ENCODE peak calls at places on chromosomes 1 and 21, in nine cellular contexts. U is stimulated activated CD8-positive, alpha-beta memory T cell treated with anti-CD3 and anti-CD28 coated beads, Interleukin-15, amount 100 ng/mL, for 4 hours; T is activated T-helper 1 cell treated with anti-CD3 and anti-CD28 coated beads, Interleukin-12 subunit alpha, Interleukin-12 subunit beta, Interleukin-2, Interleukin-4 antibody, amounts not matched to agents 30 ng/mL and 10 ng/mL and 1 ng/mL, durations not matched to agents 14 hours and 24 hours and 36 hours; H is RWPE1; W is left cardiac atrium; Y is RCC 7860; L is brain microvascular endothelial cell; O is ACHN; R is NCI-H2171 treated with DMSO at 0.1 percent for 48 hours. X is an unnamed sample.

GRCh38 chr21:14864211-14865021 is 200.4 kb downstream of the NRIP1 start:
- DNase-seq in H (no peak), U (no peak), R (no peak), Y (peak; percentile 79), W (peak; percentile 74), T (peak; percentile 16), L (peak; percentile 85), O (peak; percentile 76), X (peak; percentile 76)

GRCh38 chr1:234724517-234725176 is 114.7 kb upstream of the IRF2BP2 start:
- DNase-seq in W (peak; percentile 80), T (peak; percentile 17), R (no peak), H (no peak), U (no peak), Y (no peak), O (no peak), L (no peak), X (peak; percentile 80)

GRCh38 chr1:54558434-54559030 is 10.5 kb downstream of the ACOT11 start:
- DNase-seq in R (no peak), Y (no peak), L (no peak), O (no peak), U (no peak), T (no peak), W (no peak), H (no peak), X (no peak)

GRCh38 chr1:9942399-9942938 is 722 bp downstream of the LZIC start:
- DNase-seq in T (peak; percentile 2), R (peak; percentile 68), H (peak; percentile 60), Y (peak; percentile 48), O (peak; percentile 66), U (peak; percentile 1), L (peak; percentile 56), W (no peak), X (no peak)

GRCh38 chr1:17186216-17186894 is 18.6 kb upstream of the PADI1 start:
- DNase-seq in H (no peak), O (peak; percentile 42), L (no peak), U (no peak), R (no peak), Y (no peak), T (no peak), W (no peak), X (no peak)

GRCh38 chr1:234849824-234850223 is 239.8 kb upstream of the IRF2BP2 start:
- DNase-seq in W (no peak), O (no peak), U (no peak), L (peak; percentile 21), H (no peak), T (no peak), R (no peak), Y (peak; percentile 57), X (no peak)

GRCh38 chr1:41806472-41807155 is 112.1 kb downstream of the HIVEP3 start:
- DNase-seq in W (no peak), L (no peak), T (peak; percentile 61), R (no peak), Y (no peak), U (peak; percentile 80), H (no peak), O (no peak), X (no peak)

GRCh38 chr1:156546267-156546666 is 26.1 kb downstream of the IQGAP3 start:
- DNase-seq in Y (no peak), W (no peak), U (no peak), L (no peak), O (no peak), H (no peak), R (no peak), T (no peak), X (no peak)

GRCh38 chr1:153404768-153405167 is 11.6 kb upstream of the S100A7A start:
- DNase-seq in H (peak; percentile 58), O (peak; percentile 44), W (peak; percentile 39), U (peak; percentile 7), T (peak; percentile 33), Y (no peak), L (no peak), R (no peak), X (peak; percentile 39)

GRCh38 chr1:248805905-248806304 is 19.8 kb downstream of the SH3BP5L start:
- DNase-seq in R (no peak), W (no peak), H (no peak), O (no peak), U (no peak), L (no peak), Y (no peak), T (no peak), X (no peak)

GRCh38 chr1:219124163-219124562 is 49.5 kb upstream of the LYPLAL1 start:
- DNase-seq in U (no peak), R (no peak), T (no peak), W (no peak), L (no peak), O (no peak), H (no peak), Y (no peak), X (peak; percentile 25)

GRCh38 chr1:202564958-202565497 is 145.2 kb downstream of the SYT2 start:
- DNase-seq in U (no peak), R (no peak), W (no peak), O (no peak), Y (no peak), H (no peak), L (no peak), T (no peak), X (no peak)

GRCh38 chr1:7278827-7279752 is 492.0 kb upstream of the VAMP3 start:
- DNase-seq in O (no peak), H (no peak), T (no peak), U (no peak), W (no peak), L (no peak), Y (no peak), R (peak; percentile 84), X (no peak)